ENCODE peak calls at places on chromosome 12, in six cellular contexts. C, U, Q, R, Y and Z are unnamed samples.
A peak's percentile ranks its signal among the peaks of the same experiment; 100 is the strongest.

GRCh38 chr12:75471928-75472865 is 8.4 kb upstream of the GLIPR1 start:
- DNase-seq in R (no peak), C (no peak), Y (peak; percentile 88), U (no peak), Q (no peak), Z (no peak)

GRCh38 chr12:68231707-68232106 is 6.1 kb upstream of the IL26 start:
- DNase-seq in C (no peak), Y (no peak), Q (no peak), R (no peak), U (no peak), Z (no peak)

GRCh38 chr12:10408842-10409241 is 715 bp downstream of the KLRC4 start:
- DNase-seq in U (no peak), Q (no peak), Y (peak; percentile 51), R (no peak), C (no peak), Z (no peak)

GRCh38 chr12:106084048-106084671 is 54.6 kb downstream of the NUAK1 start:
- DNase-seq in U (no peak), Q (no peak), R (no peak), Y (no peak), C (no peak), Z (no peak)

GRCh38 chr12:85642810-85643209 is 193.4 kb downstream of the RASSF9 start:
- DNase-seq in U (no peak), Q (no peak), R (no peak), Y (no peak), C (no peak), Z (no peak)

GRCh38 chr12:14913381-14913781 is 25.0 kb downstream of the ERP27 start:
- DNase-seq in U (peak; percentile 53), Y (no peak), R (no peak), C (peak; percentile 8), Q (peak; percentile 26), Z (no peak)

GRCh38 chr12:47801904-47802246 is 17.8 kb downstream of the HDAC7 start:
- DNase-seq in Y (no peak), R (no peak), U (no peak), C (no peak), Q (no peak), Z (no peak)

GRCh38 chr12:122884860-122885259 is 11.1 kb downstream of the VPS37B start:
- DNase-seq in C (no peak), Y (no peak), Q (no peak), R (no peak), U (no peak), Z (no peak)

GRCh38 chr12:27595231-27595642 is 71.2 kb downstream of the PPFIBP1 start:
- DNase-seq in R (peak; percentile 74), C (peak; percentile 84), Y (no peak), Q (peak; percentile 72), U (peak; percentile 45), Z (no peak)

GRCh38 chr12:71958993-71959588 is 20.4 kb downstream of the TPH2 start:
- DNase-seq in R (no peak), Q (no peak), U (no peak), Y (no peak), C (no peak), Z (no peak)

GRCh38 chr12:111828338-111828979 is 13.6 kb upstream of the MAPKAPK5 start:
- DNase-seq in U (no peak), C (no peak), Q (no peak), R (no peak), Y (no peak), Z (peak; percentile 12)

GRCh38 chr12:50620050-50620974 is 115.5 kb downstream of the DIP2B start:
- DNase-seq in U (no peak), C (no peak), Q (no peak), Y (no peak), R (no peak), Z (no peak)

GRCh38 chr12:24814379-24815086 is 134.4 kb downstream of the BCAT1 start:
- DNase-seq in Q (no peak), C (no peak), Y (peak; percentile 74), R (no peak), U (no peak), Z (no peak)

GRCh38 chr12:78293039-78293686 is 462.5 kb downstream of the NAV3 start:
- DNase-seq in R (no peak), Y (no peak), Q (no peak), C (no peak), U (no peak), Z (no peak)

GRCh38 chr12:50220357-50221061 is 53.3 kb upstream of the CERS5 start:
- DNase-seq in U (no peak), C (no peak), Y (peak; percentile 45), R (no peak), Q (no peak), Z (no peak)

GRCh38 chr12:122282066-122282465 is 15.8 kb upstream of the VPS33A start:
- DNase-seq in C (no peak), R (no peak), Q (no peak), U (no peak), Y (no peak), Z (no peak)

GRCh38 chr12:110012137-110012536 is 12.9 kb downstream of the ANKRD13A start:
- DNase-seq in Q (no peak), Y (peak; percentile 80), U (no peak), C (no peak), R (no peak), Z (no peak)

GRCh38 chr12:65540140-65540539 is 261.7 kb downstream of the MSRB3 start:
- DNase-seq in U (no peak), R (no peak), Y (no peak), C (no peak), Q (no peak), Z (no peak)

GRCh38 chr12:115640929-115641328 is 636.6 kb downstream of the MED13L start:
- DNase-seq in Y (no peak), C (no peak), Q (no peak), U (no peak), R (no peak), Z (no peak)

GRCh38 chr12:90712671-90713070 is 242.3 kb downstream of the CCER1 start:
- DNase-seq in R (no peak), U (no peak), C (no peak), Y (no peak), Q (no peak), Z (no peak)

GRCh38 chr12:114215766-114216165 is 190.2 kb downstream of the TBX5 start:
- DNase-seq in Q (no peak), C (no peak), R (no peak), U (no peak), Y (no peak), Z (no peak)

GRCh38 chr12:106840217-106840616 is 65.7 kb downstream of the RIC8B start:
- DNase-seq in U (peak; percentile 17), R (no peak), C (no peak), Q (no peak), Y (no peak), Z (no peak)

GRCh38 chr12:92393504-92393903 is 247.9 kb upstream of the BTG1 start:
- DNase-seq in Q (peak; percentile 18), C (no peak), R (no peak), Y (peak; percentile 54), U (no peak), Z (no peak)

GRCh38 chr12:118103601-118104382 is at the start of gene VSIG10:
- DNase-seq in U (peak; percentile 67), C (peak; percentile 71), Y (peak; percentile 4), R (peak; percentile 76), Q (peak; percentile 55), Z (peak; percentile 79)

GRCh38 chr12:106074706-106075392 is 63.9 kb downstream of the NUAK1 start:
- DNase-seq in Y (no peak), R (no peak), U (no peak), C (no peak), Q (no peak), Z (no peak)

GRCh38 chr12:27861428-27862167 is 81.6 kb upstream of the MANSC4 start:
- DNase-seq in Q (peak; percentile 78), U (peak; percentile 26), C (peak; percentile 76), R (peak; percentile 66), Y (peak; percentile 78), Z (no peak)

GRCh38 chr12:82650627-82651337 is 35.9 kb upstream of the TMTC2 start:
- DNase-seq in Y (no peak), U (no peak), C (peak; percentile 33), Q (no peak), R (peak; percentile 25), Z (no peak)

GRCh38 chr12:50314629-50315312 is 31.5 kb upstream of the LIMA1 start:
- DNase-seq in C (no peak), U (no peak), Y (peak; percentile 50), R (no peak), Q (no peak), Z (no peak)

DNA sequence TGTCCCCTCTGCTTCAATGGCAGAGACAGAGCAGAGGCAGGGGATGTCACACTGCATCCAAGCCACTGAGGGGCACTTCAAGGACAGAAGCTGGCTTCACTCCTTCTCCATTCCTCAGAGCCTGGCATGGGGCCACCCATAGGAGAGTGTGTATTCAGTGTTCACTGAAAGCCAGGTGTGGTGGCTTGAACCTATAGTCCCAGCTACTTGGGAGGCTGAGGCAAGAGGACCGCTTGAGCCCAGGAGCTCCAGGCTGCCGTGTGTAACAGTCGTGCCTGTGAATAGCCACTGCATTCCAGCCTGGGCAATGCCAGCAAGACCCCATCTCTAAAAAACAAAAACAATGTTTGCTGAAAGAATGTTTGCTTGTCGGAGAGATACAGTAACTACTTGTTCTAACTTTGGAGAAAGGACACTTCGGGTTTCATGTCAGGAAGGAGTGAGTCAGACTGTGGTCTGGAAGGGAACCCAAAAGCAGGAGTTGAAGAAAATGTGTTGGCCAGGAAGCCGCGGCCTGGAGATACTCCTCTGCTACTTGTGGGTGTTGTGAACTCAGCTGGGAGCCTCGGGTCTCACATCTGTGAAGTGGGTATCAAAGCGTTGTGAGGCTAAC is 43.4 kb downstream of the ELK3 start:
- DNase-seq in Y (no peak), R (peak; percentile 58), C (peak; percentile 75), U (peak; percentile 81), Q (peak; percentile 61), Z (peak; percentile 59)
- H3K4me1 ChIP-seq in Y (no peaks in the 10 kb centered on the region), R (peaks cover 83% of the 10 kb centered on the region), C (peaks cover 64% of the 10 kb centered on the region), U (peaks cover 45% of the 10 kb centered on the region), Q (peaks cover 41% of the 10 kb centered on the region), Z (peaks cover 91% of the 10 kb centered on the region)

GRCh38 chr12:6333029-6333428 is 8.8 kb downstream of the TNFRSF1A start:
- DNase-seq in R (no peak), Q (no peak), C (no peak), U (no peak), Y (no peak), Z (no peak)
- H3K4me3 ChIP-seq in R (no peak overlapping the region), Q (no peak overlapping the region), C (no peak overlapping the region), U (no peak overlapping the region), Y (no peak overlapping the region), Z (no peak overlapping the region)

GRCh38 chr12:104295954-104296353 is 7.6 kb upstream of the EID3 start:
- DNase-seq in Q (no peak), C (no peak), Y (no peak), U (no peak), R (no peak), Z (no peak)

GRCh38 chr12:104296718-104297117 is 6.8 kb upstream of the EID3 start:
- DNase-seq in Q (no peak), C (no peak), Y (no peak), R (no peak), U (no peak), Z (no peak)

GRCh38 chr12:104292872-104293794 is 10.4 kb upstream of the EID3 start:
- DNase-seq in Q (no peak), Y (no peak), U (no peak), C (no peak), R (no peak), Z (no peak)

GRCh38 chr12:104297477-104298113 is 5.9 kb upstream of the EID3 start:
- DNase-seq in C (no peak), R (no peak), U (no peak), Y (no peak), Q (no peak), Z (no peak)

GRCh38 chr12:104294845-104295674 is 8.5 kb upstream of the EID3 start:
- DNase-seq in C (no peak), R (no peak), Q (no peak), U (no peak), Y (no peak), Z (no peak)
- H3K36me3 ChIP-seq in C (peaks cover 3% of the 10 kb centered on the region), R (peaks cover 68% of the 10 kb centered on the region), Q (no peaks in the 10 kb centered on the region), U (no peaks in the 10 kb centered on the region), Y (peaks cover 88% of the 10 kb centered on the region), Z (no peaks in the 10 kb centered on the region)

GRCh38 chr12:124765571-124766489 is 97.8 kb downstream of the SCARB1 start:
- DNase-seq in U (no peak), C (no peak), Y (no peak), R (no peak), Q (no peak), Z (no peak)
- H3K4me1 ChIP-seq in U (peaks cover 17% of the 10 kb centered on the region), C (peaks cover 6% of the 10 kb centered on the region), Y (no peaks in the 10 kb centered on the region), R (peaks cover 27% of the 10 kb centered on the region), Q (peaks cover 22% of the 10 kb centered on the region), Z (peaks cover 25% of the 10 kb centered on the region)